ENCODE peak calls at places on chromosomes 7 and 10, in nine cellular contexts. J, L, M, Y, O, C, Z, F and Q are unnamed samples.

GRCh38 chr10:132396495-132397035 is 435 bp upstream of the PWWP2B start:
- DNase-seq in J (peak; percentile 95), L (no peak), M (peak; percentile 81), Y (peak; percentile 86), O (peak; percentile 74), C (no peak), Z (peak; percentile 42), F (no peak), Q (no peak)

GRCh38 chr7:128251337-128251736 is 10.3 kb downstream of the LEP start:
- DNase-seq in J (no peak), L (no peak), M (no peak), Y (no peak), O (no peak), C (no peak), Z (no peak), F (no peak), Q (no peak)

GRCh38 chr10:120586471-120586872 is 129.4 kb downstream of the PLPP4 start:
- DNase-seq in J (no peak), L (peak; percentile 78), M (no peak), Y (peak; percentile 45), O (no peak), C (no peak), Z (no peak), F (peak; percentile 87), Q (no peak)

GRCh38 chr10:64732372-64732715 is 1211.1 kb downstream of the REEP3 start:
- DNase-seq in J (no peak), L (no peak), M (no peak), Y (no peak), O (no peak), C (no peak), Z (no peak), F (no peak), Q (no peak)

GRCh38 chr7:22668971-22669401 is 58.0 kb upstream of the IL6 start:
- DNase-seq in J (peak; percentile 23), L (no peak), M (no peak), Y (no peak), O (no peak), C (no peak), Z (no peak), F (no peak), Q (no peak)

GRCh38 chr10:44030132-44030531 is 354.8 kb downstream of the CXCL12 start:
- DNase-seq in J (peak; percentile 60), L (no peak), M (no peak), Y (no peak), O (no peak), C (no peak), Z (peak; percentile 6), F (no peak), Q (no peak)

GRCh38 chr10:123024540-123024939 is 15.7 kb downstream of the ACADSB start:
- DNase-seq in J (no peak), L (no peak), M (no peak), Y (no peak), O (no peak), C (no peak), Z (no peak), F (no peak), Q (no peak)

GRCh38 chr7:196283-196682 is 3.9 kb downstream of the FAM20C start:
- DNase-seq in J (no peak), L (no peak), M (no peak), Y (no peak), O (no peak), C (no peak), Z (no peak), F (no peak), Q (no peak)

GRCh38 chr10:62587011-62587410 is 212.8 kb downstream of the ZNF365 start:
- DNase-seq in J (no peak), L (no peak), M (no peak), Y (no peak), O (no peak), C (no peak), Z (no peak), F (no peak), Q (no peak)

GRCh38 chr10:116664631-116665030 is 43.9 kb downstream of the PNLIPRP2 start:
- DNase-seq in J (no peak), L (no peak), M (no peak), Y (no peak), O (no peak), C (no peak), Z (no peak), F (no peak), Q (no peak)

GRCh38 chr10:36531621-36532020 is 593.8 kb upstream of the ANKRD30A start:
- DNase-seq in J (no peak), L (no peak), M (no peak), Y (peak; percentile 13), O (no peak), C (no peak), Z (no peak), F (no peak), Q (no peak)

GRCh38 chr10:50417486-50417905 is 166.2 kb upstream of the ASAH2 start:
- DNase-seq in J (peak; percentile 32), L (no peak), M (no peak), Y (no peak), O (no peak), C (peak; percentile 45), Z (no peak), F (no peak), Q (no peak)

GRCh38 chr10:44071479-44071878 is 313.4 kb downstream of the CXCL12 start:
- DNase-seq in J (no peak), L (no peak), M (no peak), Y (peak; percentile 70), O (no peak), C (no peak), Z (no peak), F (no peak), Q (no peak)

GRCh38 chr10:98337484-98337883 is 69.5 kb upstream of the LOXL4 start:
- DNase-seq in J (no peak), L (no peak), M (no peak), Y (no peak), O (no peak), C (no peak), Z (no peak), F (no peak), Q (no peak)

GRCh38 chr7:1256621-1257020 is 23.9 kb downstream of the UNCX start:
- DNase-seq in J (no peak), L (no peak), M (no peak), Y (no peak), O (no peak), C (no peak), Z (no peak), F (no peak), Q (no peak)

GRCh38 chr7:98034044-98035035 is 44.3 kb upstream of the OCM2 start:
- DNase-seq in J (peak; percentile 78), L (no peak), M (no peak), Y (peak; percentile 57), O (no peak), C (no peak), Z (no peak), F (no peak), Q (no peak)